ENCODE peak calls at places on chromosomes 11 and 22, in ten cellular contexts. One of them, this sample, is unnamed. For H3K36me3, the result is how much of the 10 kb centered on the place peaks cover.

GRCh38 chr22:30598986-30599385 is 7.3 kb upstream of the PES1 start:
- DNase-seq in esophagus muscularis mucosa: no peak
- DNase-seq in aorta: no peak
- DNase-seq in CD8-positive, alpha-beta T cell: no peak
- DNase-seq in lower lobe of right lung: no peak
- DNase-seq in testis: no peak
- DNase-seq in H1: no peak
- DNase-seq in brain microvascular endothelial cell: no peak
- DNase-seq in astrocyte: no peak
- DNase-seq in transverse colon: no peak
- DNase-seq in this sample: no peak

GRCh38 chr11:83073248-83073647 is 1.6 kb upstream of the RAB30 start:
- DNase-seq in esophagus muscularis mucosa: no peak
- DNase-seq in aorta: no peak
- DNase-seq in CD8-positive, alpha-beta T cell: no peak
- DNase-seq in lower lobe of right lung: no peak
- DNase-seq in testis: no peak
- DNase-seq in H1: no peak
- DNase-seq in brain microvascular endothelial cell: no peak
- DNase-seq in astrocyte: no peak
- DNase-seq in transverse colon: no peak
- DNase-seq in this sample: no peak

GRCh38 chr11:132471491-132471890 is 1060.8 kb downstream of the OPCML start:
- DNase-seq in esophagus muscularis mucosa: no peak
- DNase-seq in aorta: no peak
- DNase-seq in CD8-positive, alpha-beta T cell: no peak
- DNase-seq in lower lobe of right lung: no peak
- DNase-seq in testis: no peak
- DNase-seq in H1: no peak
- DNase-seq in brain microvascular endothelial cell: no peak
- DNase-seq in astrocyte: peak
- DNase-seq in transverse colon: no peak
- DNase-seq in this sample: no peak

GRCh38 chr11:108388576-108388975 is 78.8 kb downstream of the C11orf65 start:
- DNase-seq in esophagus muscularis mucosa: no peak
- DNase-seq in aorta: no peak
- DNase-seq in CD8-positive, alpha-beta T cell: no peak
- DNase-seq in lower lobe of right lung: no peak
- DNase-seq in testis: no peak
- DNase-seq in H1: no peak
- DNase-seq in brain microvascular endothelial cell: no peak
- DNase-seq in astrocyte: no peak
- DNase-seq in transverse colon: no peak
- DNase-seq in this sample: no peak

GRCh38 chr11:123176785-123177184 is 18.3 kb downstream of the CLMP start:
- DNase-seq in esophagus muscularis mucosa: no peak
- DNase-seq in aorta: no peak
- DNase-seq in CD8-positive, alpha-beta T cell: no peak
- DNase-seq in lower lobe of right lung: no peak
- DNase-seq in testis: no peak
- DNase-seq in H1: no peak
- DNase-seq in brain microvascular endothelial cell: no peak
- DNase-seq in astrocyte: no peak
- DNase-seq in transverse colon: no peak
- DNase-seq in this sample: no peak

GRCh38 chr11:36362902-36363301 is 66.8 kb downstream of the PRR5L start:
- DNase-seq in esophagus muscularis mucosa: peak
- DNase-seq in aorta: no peak
- DNase-seq in CD8-positive, alpha-beta T cell: no peak
- DNase-seq in lower lobe of right lung: no peak
- DNase-seq in testis: no peak
- DNase-seq in H1: no peak
- DNase-seq in brain microvascular endothelial cell: peak
- DNase-seq in astrocyte: peak
- DNase-seq in transverse colon: no peak
- DNase-seq in this sample: no peak

GRCh38 chr11:132771746-132772145 is 760.6 kb downstream of the OPCML start:
- DNase-seq in esophagus muscularis mucosa: peak
- DNase-seq in aorta: no peak
- DNase-seq in CD8-positive, alpha-beta T cell: no peak
- DNase-seq in lower lobe of right lung: no peak
- DNase-seq in testis: no peak
- DNase-seq in H1: no peak
- DNase-seq in brain microvascular endothelial cell: no peak
- DNase-seq in astrocyte: no peak
- DNase-seq in transverse colon: no peak
- DNase-seq in this sample: no peak

GRCh38 chr11:128279861-128280260 is 307.5 kb downstream of the ETS1 start:
- DNase-seq in esophagus muscularis mucosa: no peak
- DNase-seq in aorta: no peak
- DNase-seq in CD8-positive, alpha-beta T cell: no peak
- DNase-seq in lower lobe of right lung: no peak
- DNase-seq in testis: no peak
- DNase-seq in H1: no peak
- DNase-seq in brain microvascular endothelial cell: no peak
- DNase-seq in astrocyte: peak
- DNase-seq in transverse colon: no peak
- DNase-seq in this sample: no peak

GRCh38 chr22:16601437-16602223 is 9.0 kb upstream of the CCT8L2 start:
- DNase-seq in esophagus muscularis mucosa: no peak
- DNase-seq in aorta: peak
- DNase-seq in CD8-positive, alpha-beta T cell: peak
- DNase-seq in lower lobe of right lung: peak
- DNase-seq in testis: peak
- DNase-seq in H1: no peak
- DNase-seq in brain microvascular endothelial cell: no peak
- DNase-seq in astrocyte: no peak
- DNase-seq in transverse colon: no peak
- DNase-seq in this sample: peak

GRCh38 chr11:12312132-12312531 is 65.2 kb upstream of the PARVA start:
- DNase-seq in esophagus muscularis mucosa: no peak
- DNase-seq in aorta: no peak
- DNase-seq in CD8-positive, alpha-beta T cell: no peak
- DNase-seq in lower lobe of right lung: no peak
- DNase-seq in testis: no peak
- DNase-seq in H1: no peak
- DNase-seq in brain microvascular endothelial cell: no peak
- DNase-seq in astrocyte: no peak
- DNase-seq in transverse colon: no peak
- DNase-seq in this sample: no peak

GRCh38 chr11:109374441-109374840 is 47.5 kb upstream of the C11orf87 start:
- DNase-seq in esophagus muscularis mucosa: no peak
- DNase-seq in aorta: no peak
- DNase-seq in CD8-positive, alpha-beta T cell: no peak
- DNase-seq in lower lobe of right lung: no peak
- DNase-seq in testis: no peak
- DNase-seq in H1: no peak
- DNase-seq in brain microvascular endothelial cell: no peak
- DNase-seq in astrocyte: no peak
- DNase-seq in transverse colon: no peak
- DNase-seq in this sample: no peak

GRCh38 chr11:129277216-129277838 is 85.2 kb upstream of the ARHGAP32 start:
- DNase-seq in esophagus muscularis mucosa: no peak
- DNase-seq in aorta: no peak
- DNase-seq in CD8-positive, alpha-beta T cell: no peak
- DNase-seq in lower lobe of right lung: no peak
- DNase-seq in testis: no peak
- DNase-seq in H1: no peak
- DNase-seq in brain microvascular endothelial cell: no peak
- DNase-seq in astrocyte: no peak
- DNase-seq in transverse colon: no peak
- DNase-seq in this sample: no peak

GRCh38 chr11:93686226-93686625 is 24.7 kb downstream of the CEP295 start:
- DNase-seq in esophagus muscularis mucosa: no peak
- DNase-seq in aorta: no peak
- DNase-seq in CD8-positive, alpha-beta T cell: no peak
- DNase-seq in lower lobe of right lung: no peak
- DNase-seq in testis: no peak
- DNase-seq in H1: no peak
- DNase-seq in brain microvascular endothelial cell: no peak
- DNase-seq in astrocyte: no peak
- DNase-seq in transverse colon: no peak
- DNase-seq in this sample: no peak

GRCh38 chr11:93694109-93694508 is 32.6 kb downstream of the CEP295 start:
- DNase-seq in esophagus muscularis mucosa: no peak
- DNase-seq in aorta: no peak
- DNase-seq in CD8-positive, alpha-beta T cell: no peak
- DNase-seq in lower lobe of right lung: no peak
- DNase-seq in testis: no peak
- DNase-seq in H1: no peak
- DNase-seq in brain microvascular endothelial cell: no peak
- DNase-seq in astrocyte: no peak
- DNase-seq in transverse colon: no peak
- DNase-seq in this sample: no peak

GRCh38 chr11:93686812-93687211 is 25.3 kb downstream of the CEP295 start:
- DNase-seq in esophagus muscularis mucosa: no peak
- DNase-seq in aorta: no peak
- DNase-seq in CD8-positive, alpha-beta T cell: no peak
- DNase-seq in lower lobe of right lung: no peak
- DNase-seq in testis: no peak
- DNase-seq in H1: no peak
- DNase-seq in brain microvascular endothelial cell: no peak
- DNase-seq in astrocyte: peak
- DNase-seq in transverse colon: no peak
- DNase-seq in this sample: no peak

GRCh38 chr11:93685196-93685595 is 23.7 kb downstream of the CEP295 start:
- DNase-seq in esophagus muscularis mucosa: no peak
- DNase-seq in aorta: no peak
- DNase-seq in CD8-positive, alpha-beta T cell: no peak
- DNase-seq in lower lobe of right lung: no peak
- DNase-seq in testis: no peak
- DNase-seq in H1: no peak
- DNase-seq in brain microvascular endothelial cell: no peak
- DNase-seq in astrocyte: no peak
- DNase-seq in transverse colon: no peak
- DNase-seq in this sample: no peak

DNA sequence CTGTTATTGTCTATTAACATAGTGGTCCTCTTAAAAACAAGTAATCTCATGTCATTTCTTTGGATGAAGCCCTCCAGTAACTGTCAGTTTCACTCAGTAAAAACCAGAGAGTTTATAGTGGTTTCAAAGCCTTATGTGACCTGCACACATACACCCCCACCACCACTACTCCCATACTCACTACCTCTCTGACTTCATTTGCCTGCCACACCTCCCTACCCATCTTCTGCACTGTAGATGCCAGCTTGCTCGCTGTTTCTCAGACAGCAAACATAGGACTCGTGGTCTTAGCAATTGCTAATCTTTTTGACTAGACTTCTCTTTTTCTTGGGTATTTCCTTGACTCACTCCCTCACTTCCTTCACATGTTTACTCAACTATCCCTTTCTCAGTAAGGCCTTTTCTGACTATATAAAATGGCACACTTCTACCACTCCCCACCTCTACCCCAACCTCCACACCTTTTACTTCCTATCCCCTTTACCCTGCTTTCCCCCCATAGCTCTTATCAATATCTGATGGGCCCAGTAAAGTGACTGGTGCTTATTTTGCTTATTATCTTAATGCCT is 27.8 kb downstream of the CEP295 start:
- DNase-seq in esophagus muscularis mucosa: no peak
- DNase-seq in aorta: no peak
- DNase-seq in CD8-positive, alpha-beta T cell: no peak
- DNase-seq in lower lobe of right lung: no peak
- DNase-seq in testis: no peak
- DNase-seq in H1: no peak
- DNase-seq in brain microvascular endothelial cell: no peak
- DNase-seq in astrocyte: no peak
- DNase-seq in transverse colon: no peak
- DNase-seq in this sample: no peak
- H3K36me3 ChIP-seq in esophagus muscularis mucosa: half or more
- H3K36me3 ChIP-seq in aorta: under half
- H3K36me3 ChIP-seq in CD8-positive, alpha-beta T cell: under half
- H3K36me3 ChIP-seq in lower lobe of right lung: half or more
- H3K36me3 ChIP-seq in testis: under half
- H3K36me3 ChIP-seq in H1: under half
- H3K36me3 ChIP-seq in brain microvascular endothelial cell: under half
- H3K36me3 ChIP-seq in astrocyte: under half
- H3K36me3 ChIP-seq in transverse colon: under half
- H3K36me3 ChIP-seq in this sample: under half

DNA sequence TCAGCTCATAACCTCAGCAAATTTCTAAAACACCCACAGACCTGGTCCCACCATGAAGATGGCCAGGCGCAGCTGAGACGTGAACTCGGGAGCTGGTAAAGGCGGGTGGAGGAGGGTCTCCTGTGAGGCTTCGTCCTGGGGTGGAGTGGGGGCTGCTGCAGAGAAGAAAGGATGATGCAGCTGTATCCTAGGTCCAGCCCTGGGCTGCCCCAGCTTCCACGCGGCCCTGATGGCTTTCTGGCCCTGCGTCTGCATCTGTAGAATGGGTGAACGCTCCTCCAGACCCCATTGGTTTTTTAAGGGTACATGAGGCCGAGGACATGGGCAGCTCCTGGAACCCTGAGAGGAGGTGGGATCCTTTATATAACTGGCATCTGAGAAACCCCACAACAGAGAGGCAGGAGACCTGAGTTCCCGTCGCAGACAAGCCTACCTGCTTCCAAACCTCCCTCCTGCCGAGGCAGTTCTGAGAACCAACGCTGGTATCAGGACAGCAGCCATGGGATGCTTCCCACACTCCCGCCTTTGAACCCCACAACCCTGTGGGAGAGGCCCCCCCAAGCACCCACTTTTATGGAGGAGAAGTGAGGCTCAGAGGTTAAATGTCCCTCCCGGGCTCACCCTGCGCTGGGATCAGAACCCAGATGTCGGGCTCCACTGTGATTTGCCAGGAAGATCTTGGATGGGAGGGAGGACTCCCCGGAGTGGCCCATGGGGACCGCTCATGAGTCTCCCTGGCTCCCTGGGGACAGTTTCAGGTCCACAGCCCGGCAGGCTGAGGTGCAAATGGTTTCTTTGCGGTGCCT is 55.2 kb upstream of the FGF3 start:
- DNase-seq in esophagus muscularis mucosa: no peak
- DNase-seq in aorta: no peak
- DNase-seq in CD8-positive, alpha-beta T cell: no peak
- DNase-seq in lower lobe of right lung: peak
- DNase-seq in testis: no peak
- DNase-seq in H1: no peak
- DNase-seq in brain microvascular endothelial cell: no peak
- DNase-seq in astrocyte: no peak
- DNase-seq in transverse colon: peak
- DNase-seq in this sample: no peak
- H3K27ac ChIP-seq in esophagus muscularis mucosa: no peak
- H3K27ac ChIP-seq in aorta: no peak
- H3K27ac ChIP-seq in CD8-positive, alpha-beta T cell: no peak
- H3K27ac ChIP-seq in lower lobe of right lung: no peak
- H3K27ac ChIP-seq in testis: no peak
- H3K27ac ChIP-seq in H1: no peak
- H3K27ac ChIP-seq in brain microvascular endothelial cell: no peak
- H3K27ac ChIP-seq in astrocyte: no peak
- H3K27ac ChIP-seq in transverse colon: no peak
- H3K27ac ChIP-seq in this sample: no peak

GRCh38 chr22:20090730-20091240 is 10.7 kb downstream of the DGCR8 start:
- DNase-seq in esophagus muscularis mucosa: no peak
- DNase-seq in aorta: peak
- DNase-seq in CD8-positive, alpha-beta T cell: no peak
- DNase-seq in lower lobe of right lung: peak
- DNase-seq in testis: no peak
- DNase-seq in H1: no peak
- DNase-seq in brain microvascular endothelial cell: no peak
- DNase-seq in astrocyte: no peak
- DNase-seq in transverse colon: no peak
- DNase-seq in this sample: no peak
- H3K36me3 ChIP-seq in esophagus muscularis mucosa: half or more
- H3K36me3 ChIP-seq in aorta: under half
- H3K36me3 ChIP-seq in CD8-positive, alpha-beta T cell: half or more
- H3K36me3 ChIP-seq in lower lobe of right lung: half or more
- H3K36me3 ChIP-seq in testis: under half
- H3K36me3 ChIP-seq in H1: half or more
- H3K36me3 ChIP-seq in brain microvascular endothelial cell: half or more
- H3K36me3 ChIP-seq in astrocyte: half or more
- H3K36me3 ChIP-seq in transverse colon: under half
- H3K36me3 ChIP-seq in this sample: half or more

GRCh38 chr22:37284807-37285355 is 2.6 kb downstream of the CYTH4 start:
- DNase-seq in esophagus muscularis mucosa: no peak
- DNase-seq in aorta: no peak
- DNase-seq in CD8-positive, alpha-beta T cell: peak
- DNase-seq in lower lobe of right lung: peak
- DNase-seq in testis: peak
- DNase-seq in H1: no peak
- DNase-seq in brain microvascular endothelial cell: no peak
- DNase-seq in astrocyte: no peak
- DNase-seq in transverse colon: peak
- DNase-seq in this sample: peak
- H3K27ac ChIP-seq in esophagus muscularis mucosa: peak
- H3K27ac ChIP-seq in aorta: no peak
- H3K27ac ChIP-seq in CD8-positive, alpha-beta T cell: peak
- H3K27ac ChIP-seq in lower lobe of right lung: peak
- H3K27ac ChIP-seq in testis: no peak
- H3K27ac ChIP-seq in H1: no peak
- H3K27ac ChIP-seq in brain microvascular endothelial cell: no peak
- H3K27ac ChIP-seq in astrocyte: no peak
- H3K27ac ChIP-seq in transverse colon: peak
- H3K27ac ChIP-seq in this sample: no peak

This sample was measured in pancreas.